ENCODE peak calls at places on chromosomes 13 and 19, in six cellular contexts. A is A673, H is uterus, Z is aorta, V is ascending aorta, M is fibroblast of lung. F is an unnamed sample.
A peak's percentile ranks its signal among the peaks of the same experiment; 100 is the strongest.

GRCh38 chr13:20178156-20178555 is 14.6 kb downstream of the GJB2 start:
- DNase-seq in A (no peak), H (no peak), V (no peak), Z (no peak), M (no peak), F (no peak)

GRCh38 chr13:77733674-77734073 is 36.2 kb downstream of the SLAIN1 start:
- DNase-seq in M (no peak), A (no peak), H (no peak), Z (no peak), V (no peak), F (no peak)

GRCh38 chr13:37381502-37381901 is 217.1 kb downstream of the POSTN start:
- DNase-seq in M (peak; percentile 11), A (no peak), H (no peak), V (no peak), Z (no peak), F (no peak)

GRCh38 chr13:45548281-45548680 is 67.3 kb downstream of the ERICH6B start:
- DNase-seq in H (no peak), Z (no peak), A (no peak), M (no peak), V (no peak), F (no peak)

GRCh38 chr19:12796146-12797071 is 5.1 kb downstream of the JUNB start:
- DNase-seq in M (peak; percentile 82), Z (peak; percentile 83), V (peak; percentile 86), A (peak; percentile 91), H (peak; percentile 75), F (no peak)

GRCh38 chr19:50702870-50703829 is 16.5 kb downstream of the SHANK1 start:
- DNase-seq in V (no peak), M (no peak), H (no peak), A (no peak), Z (peak; percentile 69), F (no peak)

GRCh38 chr13:28423010-28423409 is 71.9 kb downstream of the FLT1 start:
- DNase-seq in V (peak; percentile 69), H (no peak), M (no peak), A (no peak), Z (peak; percentile 78), F (no peak)

GRCh38 chr13:18943721-18944391 is 237.8 kb downstream of the TUBA3C start:
- DNase-seq in V (no peak), Z (peak; percentile 28), M (no peak), H (no peak), A (no peak), F (no peak)

GRCh38 chr13:28299941-28300340 is 161.6 kb downstream of the PAN3 start:
- DNase-seq in Z (no peak), V (no peak), H (no peak), M (peak; percentile 17), A (no peak), F (no peak)

DNA sequence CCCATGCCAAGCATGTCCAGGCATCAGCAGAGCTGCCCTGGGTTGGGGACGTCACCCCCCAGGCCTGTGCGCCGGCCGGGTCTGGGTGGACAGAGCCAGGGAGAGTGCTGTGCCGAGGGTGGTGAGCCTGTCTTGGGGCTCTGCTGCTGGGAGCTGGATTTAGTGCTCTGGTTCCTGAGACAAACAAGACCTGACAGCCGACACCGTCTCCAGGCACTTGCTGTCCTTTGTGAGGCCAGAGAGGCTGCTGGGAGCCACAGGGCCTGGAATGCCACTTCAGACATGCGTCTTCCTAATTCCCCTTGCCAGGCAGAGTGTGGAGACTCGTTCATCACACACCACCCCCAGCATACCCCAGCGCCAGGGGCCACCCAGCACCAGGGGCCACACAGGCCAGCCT is 165.8 kb downstream of the KDM4B start:
- DNase-seq in M (no peak), A (no peak), H (no peak), Z (no peak), V (no peak), F (no peak)
- H3K4me1 ChIP-seq in M (no peaks in the 10 kb centered on the region), A (peaks cover 8% of the 10 kb centered on the region), H (no peaks in the 10 kb centered on the region), Z (no peaks in the 10 kb centered on the region), V (no peaks in the 10 kb centered on the region), F (peaks cover 12% of the 10 kb centered on the region)

DNA sequence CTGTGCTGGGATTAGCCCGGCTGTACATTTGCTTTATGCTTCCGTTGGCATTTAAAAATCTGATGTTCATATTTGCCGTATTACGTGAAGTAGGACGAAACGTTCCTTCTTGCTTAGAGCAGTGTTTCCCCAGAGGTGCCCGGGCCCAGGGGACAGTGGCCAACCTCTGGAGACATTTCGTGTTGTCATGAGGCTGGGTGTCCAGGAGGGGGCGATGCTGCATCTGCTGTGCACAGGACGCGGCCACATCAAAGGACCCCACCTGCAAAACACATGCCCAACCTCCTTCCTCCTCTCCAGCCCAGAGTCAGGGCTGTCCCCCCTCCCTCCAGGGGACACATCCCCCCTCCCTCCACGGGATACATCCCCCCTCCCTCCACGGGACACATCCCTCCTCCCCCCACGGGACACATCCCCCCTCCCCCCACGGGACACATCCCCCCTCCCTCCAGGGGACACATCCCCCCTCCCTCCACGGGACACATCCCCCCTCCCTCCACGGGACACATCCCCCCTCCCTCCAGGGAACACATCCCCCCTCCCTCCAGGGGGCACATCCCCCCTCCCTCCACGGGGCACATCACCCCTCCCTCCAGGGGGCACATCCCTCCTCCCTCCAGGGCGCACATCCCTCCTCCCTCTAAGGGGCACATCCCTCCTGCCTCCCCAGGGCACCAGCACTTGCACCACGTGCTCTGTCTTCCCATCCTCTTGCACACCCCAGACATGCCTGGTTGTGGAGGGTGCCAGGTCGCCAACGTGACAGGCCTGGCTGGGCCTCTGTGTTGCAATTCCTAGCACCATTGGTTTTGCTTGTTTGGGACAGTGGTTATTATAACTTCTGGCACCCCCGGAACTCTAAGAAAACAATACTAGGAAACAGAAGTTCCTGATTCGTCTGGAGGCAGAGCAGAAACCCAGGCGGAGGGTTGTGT is 46.7 kb downstream of the GAS6 start:
- DNase-seq in M (peak; percentile 81), A (peak; percentile 84), Z (peak; percentile 94), V (peak; percentile 95), H (peak; percentile 96), F (peak; percentile 70)
- H3K4me1 ChIP-seq in M (peaks cover 42% of the 10 kb centered on the region), A (peaks cover 8% of the 10 kb centered on the region), Z (no peaks in the 10 kb centered on the region), V (peaks cover 21% of the 10 kb centered on the region), H (peaks cover 16% of the 10 kb centered on the region), F (peaks cover 44% of the 10 kb centered on the region)

GRCh38 chr19:39131255-39131755 is 5.7 kb downstream of the PAK4 start:
- DNase-seq in A (no peak), M (no peak), Z (peak; percentile 58), H (no peak), V (no peak), F (no peak)
- H3K4me1 ChIP-seq in A (no peaks in the 10 kb centered on the region), M (peaks cover 8% of the 10 kb centered on the region), Z (no peaks in the 10 kb centered on the region), H (peaks cover 22% of the 10 kb centered on the region), V (peaks cover 8% of the 10 kb centered on the region), F (peaks cover 28% of the 10 kb centered on the region)

GRCh38 chr19:11088508-11089253 is 582 bp upstream of the LDLR start:
- DNase-seq in V (peak; percentile 70), Z (no peak), H (no peak), A (no peak), M (peak; percentile 64), F (no peak)

GRCh38 chr19:11089254-11090013 is at the start of gene LDLR:
- DNase-seq in Z (peak; percentile 83), A (peak; percentile 98), V (peak; percentile 95), M (peak; percentile 97), H (peak; percentile 87), F (peak; percentile 86)

GRCh38 chr19:11092181-11092538 is 2.9 kb downstream of the LDLR start:
- DNase-seq in H (no peak), A (peak; percentile 56), Z (no peak), V (no peak), M (peak; percentile 64), F (peak; percentile 65)

GRCh38 chr19:11091343-11092153 is 2.3 kb downstream of the LDLR start:
- DNase-seq in A (peak; percentile 74), M (peak; percentile 83), H (peak; percentile 90), V (peak; percentile 88), Z (peak; percentile 70), F (peak; percentile 98)

GRCh38 chr19:11090264-11091032 is 1.2 kb downstream of the LDLR start:
- DNase-seq in Z (peak; percentile 99), H (peak; percentile 99), V (peak; percentile 99), A (peak; percentile 99), M (peak; percentile 94), F (peak; percentile 87)
- H3K4me1 ChIP-seq in Z (no peaks in the 10 kb centered on the region), H (peaks cover 5% of the 10 kb centered on the region), V (peaks cover 15% of the 10 kb centered on the region), A (peaks cover 38% of the 10 kb centered on the region), M (peaks cover 16% of the 10 kb centered on the region), F (peaks cover 43% of the 10 kb centered on the region)

GRCh38 chr13:27122036-27122435 is 49.6 kb downstream of the USP12 start:
- DNase-seq in A (no peak), H (no peak), V (no peak), Z (no peak), M (no peak), F (no peak)
- H3K4me1 ChIP-seq in A (peaks cover 5% of the 10 kb centered on the region), H (no peaks in the 10 kb centered on the region), V (peaks cover 2% of the 10 kb centered on the region), Z (peaks cover 2% of the 10 kb centered on the region), M (peaks cover 7% of the 10 kb centered on the region), F (no peaks in the 10 kb centered on the region)

DNA sequence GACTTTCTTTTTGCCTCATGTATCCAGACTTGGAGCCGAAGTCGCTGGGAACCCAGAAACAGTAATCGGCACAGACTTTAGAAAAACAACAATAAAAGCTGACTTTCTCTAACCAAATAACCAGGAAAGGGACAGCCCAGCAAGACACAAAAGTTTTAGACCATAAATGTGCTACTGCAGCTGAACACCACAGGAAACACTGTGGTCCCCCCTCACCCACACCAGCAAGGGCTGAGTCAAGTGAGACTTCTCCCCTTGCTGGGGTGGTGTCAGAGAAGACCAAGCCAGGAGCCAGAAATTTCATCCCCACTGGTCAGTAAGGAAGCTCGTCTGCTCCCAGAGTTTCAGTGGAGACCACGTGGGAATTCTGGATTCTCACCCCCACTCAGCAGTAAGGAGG is 70.6 kb downstream of the ESD start:
- DNase-seq in M (no peak), H (no peak), V (no peak), Z (no peak), A (no peak), F (no peak)
- H3K4me1 ChIP-seq in M (no peaks in the 10 kb centered on the region), H (no peaks in the 10 kb centered on the region), V (no peaks in the 10 kb centered on the region), Z (no peaks in the 10 kb centered on the region), A (no peaks in the 10 kb centered on the region), F (no peaks in the 10 kb centered on the region)

GRCh38 chr13:98299243-98299953 is 122.3 kb upstream of the RNF113B start:
- DNase-seq in M (peak; percentile 51), Z (no peak), A (no peak), V (no peak), H (no peak), F (no peak)
- H3K4me1 ChIP-seq in M (peaks cover 28% of the 10 kb centered on the region), Z (no peaks in the 10 kb centered on the region), A (peaks cover 20% of the 10 kb centered on the region), V (no peaks in the 10 kb centered on the region), H (no peaks in the 10 kb centered on the region), F (peaks cover 30% of the 10 kb centered on the region)

F was measured in astrocyte.